ENCODE peak calls at places on chromosomes 12 and 14, in five cellular contexts. O is mesothelial cell of epicardium, T is T-helper 1 cell, J is NCI-H1694 treated with DMSO at 0.1 percent for 48 hours, W is EL. H is an unnamed sample.

GRCh38 chr12:9992296-9992695 is 6.6 kb downstream of the CLEC1B start:
- DNase-seq in O (no peak), T (no peak), J (no peak), W (no peak), H (no peak)

GRCh38 chr14:67495827-67496226 is 7.3 kb upstream of the TMEM229B start:
- DNase-seq in W (no peak), T (no peak), O (no peak), J (no peak), H (no peak)

GRCh38 chr12:51798507-51798906 is 50.0 kb downstream of the FIGNL2 start:
- DNase-seq in O (no peak), T (no peak), W (no peak), J (no peak), H (no peak)

GRCh38 chr14:92473947-92474535 is 39.5 kb upstream of the RIN3 start:
- DNase-seq in J (no peak), W (no peak), O (peak), T (no peak), H (peak)

GRCh38 chr12:26396402-26396801 is 201.0 kb downstream of the SSPN start:
- DNase-seq in W (no peak), O (no peak), J (no peak), T (no peak), H (no peak)

GRCh38 chr14:94385553-94386057 is 2.8 kb downstream of the SERPINA1 start:
- DNase-seq in O (no peak), J (peak), W (no peak), T (no peak), H (no peak)

GRCh38 chr14:69261761-69262331 is 1.9 kb downstream of the GALNT16 start:
- DNase-seq in O (no peak), T (no peak), W (peak), J (no peak), H (no peak)

GRCh38 chr12:20494803-20495202 is 126.5 kb downstream of the PDE3A start:
- DNase-seq in J (no peak), W (peak), O (no peak), T (no peak), H (no peak)

GRCh38 chr14:33806905-33807304 is 144.0 kb downstream of the EGLN3 start:
- DNase-seq in O (no peak), W (no peak), T (no peak), J (no peak), H (no peak)

GRCh38 chr12:25187781-25188180 is 7.2 kb downstream of the DNAI7 start:
- DNase-seq in W (peak), T (no peak), J (no peak), O (no peak), H (peak)